ENCODE peak calls at places on chromosome 17, in eight cellular contexts. One of them, this sample, is unnamed.

GRCh38 chr17:59387351-59388069 is 56.1 kb downstream of the YPEL2 start:
- DNase-seq in skeletal muscle cell: no peak
- DNase-seq in stimulated activated CD8-positive, alpha-beta memory T cell treated with anti-CD3 and anti-CD28 coated beads, Interleukin-4, amount 100 ng/mL, for 24 hours: no peak
- DNase-seq in dorsolateral prefrontal cortex: no peak
- DNase-seq in ELF-1: no peak
- DNase-seq in HTR-8/SVneo: no peak
- DNase-seq in activated CD8-positive, alpha-beta memory T cell treated with anti-CD3 and anti-CD28 coated beads for 48 hours: no peak
- DNase-seq in retina: no peak
- DNase-seq in this sample: no peak

GRCh38 chr17:38731526-38732294 is 1.6 kb downstream of the CISD3 start:
- DNase-seq in skeletal muscle cell: no peak
- DNase-seq in stimulated activated CD8-positive, alpha-beta memory T cell treated with anti-CD3 and anti-CD28 coated beads, Interleukin-4, amount 100 ng/mL, for 24 hours: no peak
- DNase-seq in dorsolateral prefrontal cortex: no peak
- DNase-seq in ELF-1: no peak
- DNase-seq in HTR-8/SVneo: no peak
- DNase-seq in activated CD8-positive, alpha-beta memory T cell treated with anti-CD3 and anti-CD28 coated beads for 48 hours: no peak
- DNase-seq in retina: no peak
- DNase-seq in this sample: peak; percentile 25

GRCh38 chr17:550776-551175 is 163.9 kb downstream of the VPS53 start:
- DNase-seq in skeletal muscle cell: no peak
- DNase-seq in stimulated activated CD8-positive, alpha-beta memory T cell treated with anti-CD3 and anti-CD28 coated beads, Interleukin-4, amount 100 ng/mL, for 24 hours: no peak
- DNase-seq in dorsolateral prefrontal cortex: no peak
- DNase-seq in ELF-1: no peak
- DNase-seq in HTR-8/SVneo: no peak
- DNase-seq in activated CD8-positive, alpha-beta memory T cell treated with anti-CD3 and anti-CD28 coated beads for 48 hours: no peak
- DNase-seq in retina: no peak
- DNase-seq in this sample: no peak

GRCh38 chr17:410674-411401 is 58.2 kb upstream of the RPH3AL start:
- DNase-seq in skeletal muscle cell: no peak
- DNase-seq in stimulated activated CD8-positive, alpha-beta memory T cell treated with anti-CD3 and anti-CD28 coated beads, Interleukin-4, amount 100 ng/mL, for 24 hours: peak; percentile 26
- DNase-seq in dorsolateral prefrontal cortex: peak; percentile 43
- DNase-seq in ELF-1: peak; percentile 21
- DNase-seq in HTR-8/SVneo: no peak
- DNase-seq in activated CD8-positive, alpha-beta memory T cell treated with anti-CD3 and anti-CD28 coated beads for 48 hours: no peak
- DNase-seq in retina: no peak
- DNase-seq in this sample: peak; percentile 42

GRCh38 chr17:56754523-56755208 is 79.1 kb downstream of the C17orf67 start:
- DNase-seq in skeletal muscle cell: no peak
- DNase-seq in stimulated activated CD8-positive, alpha-beta memory T cell treated with anti-CD3 and anti-CD28 coated beads, Interleukin-4, amount 100 ng/mL, for 24 hours: no peak
- DNase-seq in dorsolateral prefrontal cortex: no peak
- DNase-seq in ELF-1: peak; percentile 72
- DNase-seq in HTR-8/SVneo: peak; percentile 73
- DNase-seq in activated CD8-positive, alpha-beta memory T cell treated with anti-CD3 and anti-CD28 coated beads for 48 hours: no peak
- DNase-seq in retina: peak; percentile 34
- DNase-seq in this sample: peak; percentile 57

GRCh38 chr17:38509772-38510423 is 81.6 kb downstream of the ARHGAP23 start:
- DNase-seq in skeletal muscle cell: no peak
- DNase-seq in stimulated activated CD8-positive, alpha-beta memory T cell treated with anti-CD3 and anti-CD28 coated beads, Interleukin-4, amount 100 ng/mL, for 24 hours: no peak
- DNase-seq in dorsolateral prefrontal cortex: no peak
- DNase-seq in ELF-1: peak; percentile 44
- DNase-seq in HTR-8/SVneo: no peak
- DNase-seq in activated CD8-positive, alpha-beta memory T cell treated with anti-CD3 and anti-CD28 coated beads for 48 hours: no peak
- DNase-seq in retina: no peak
- DNase-seq in this sample: no peak

GRCh38 chr17:47267354-47267828 is 13.8 kb downstream of the ITGB3 start:
- DNase-seq in skeletal muscle cell: peak; percentile 94
- DNase-seq in stimulated activated CD8-positive, alpha-beta memory T cell treated with anti-CD3 and anti-CD28 coated beads, Interleukin-4, amount 100 ng/mL, for 24 hours: no peak
- DNase-seq in dorsolateral prefrontal cortex: no peak
- DNase-seq in ELF-1: peak; percentile 8
- DNase-seq in HTR-8/SVneo: peak; percentile 81
- DNase-seq in activated CD8-positive, alpha-beta memory T cell treated with anti-CD3 and anti-CD28 coated beads for 48 hours: no peak
- DNase-seq in retina: no peak
- DNase-seq in this sample: peak; percentile 30

GRCh38 chr17:82114872-82115271 is 16.8 kb upstream of the FASN start:
- DNase-seq in skeletal muscle cell: no peak
- DNase-seq in stimulated activated CD8-positive, alpha-beta memory T cell treated with anti-CD3 and anti-CD28 coated beads, Interleukin-4, amount 100 ng/mL, for 24 hours: no peak
- DNase-seq in dorsolateral prefrontal cortex: no peak
- DNase-seq in ELF-1: no peak
- DNase-seq in HTR-8/SVneo: no peak
- DNase-seq in activated CD8-positive, alpha-beta memory T cell treated with anti-CD3 and anti-CD28 coated beads for 48 hours: no peak
- DNase-seq in retina: no peak
- DNase-seq in this sample: no peak

GRCh38 chr17:76791053-76791980 is 53.4 kb downstream of the MFSD11 start:
- DNase-seq in skeletal muscle cell: no peak
- DNase-seq in stimulated activated CD8-positive, alpha-beta memory T cell treated with anti-CD3 and anti-CD28 coated beads, Interleukin-4, amount 100 ng/mL, for 24 hours: peak; percentile 4
- DNase-seq in dorsolateral prefrontal cortex: peak; percentile 45
- DNase-seq in ELF-1: no peak
- DNase-seq in HTR-8/SVneo: peak; percentile 77
- DNase-seq in activated CD8-positive, alpha-beta memory T cell treated with anti-CD3 and anti-CD28 coated beads for 48 hours: peak; percentile 6
- DNase-seq in retina: no peak
- DNase-seq in this sample: peak; percentile 51

GRCh38 chr17:82497483-82498405 is 21.8 kb upstream of the FOXK2 start:
- DNase-seq in skeletal muscle cell: no peak
- DNase-seq in stimulated activated CD8-positive, alpha-beta memory T cell treated with anti-CD3 and anti-CD28 coated beads, Interleukin-4, amount 100 ng/mL, for 24 hours: no peak
- DNase-seq in dorsolateral prefrontal cortex: no peak
- DNase-seq in ELF-1: peak; percentile 66
- DNase-seq in HTR-8/SVneo: no peak
- DNase-seq in activated CD8-positive, alpha-beta memory T cell treated with anti-CD3 and anti-CD28 coated beads for 48 hours: no peak
- DNase-seq in retina: peak; percentile 85
- DNase-seq in this sample: peak; percentile 51

GRCh38 chr17:5003214-5003867 is 5.6 kb downstream of the KIF1C start:
- DNase-seq in skeletal muscle cell: no peak
- DNase-seq in stimulated activated CD8-positive, alpha-beta memory T cell treated with anti-CD3 and anti-CD28 coated beads, Interleukin-4, amount 100 ng/mL, for 24 hours: no peak
- DNase-seq in dorsolateral prefrontal cortex: no peak
- DNase-seq in ELF-1: no peak
- DNase-seq in HTR-8/SVneo: no peak
- DNase-seq in activated CD8-positive, alpha-beta memory T cell treated with anti-CD3 and anti-CD28 coated beads for 48 hours: no peak
- DNase-seq in retina: no peak
- DNase-seq in this sample: no peak

GRCh38 chr17:1147664-1148063 is 32.1 kb downstream of the ABR start:
- DNase-seq in skeletal muscle cell: no peak
- DNase-seq in stimulated activated CD8-positive, alpha-beta memory T cell treated with anti-CD3 and anti-CD28 coated beads, Interleukin-4, amount 100 ng/mL, for 24 hours: no peak
- DNase-seq in dorsolateral prefrontal cortex: peak; percentile 65
- DNase-seq in ELF-1: peak; percentile 87
- DNase-seq in HTR-8/SVneo: peak; percentile 66
- DNase-seq in activated CD8-positive, alpha-beta memory T cell treated with anti-CD3 and anti-CD28 coated beads for 48 hours: no peak
- DNase-seq in retina: peak; percentile 73
- DNase-seq in this sample: peak; percentile 83

GRCh38 chr17:76598004-76598439 is 12.4 kb upstream of the ST6GALNAC2 start:
- DNase-seq in skeletal muscle cell: no peak
- DNase-seq in stimulated activated CD8-positive, alpha-beta memory T cell treated with anti-CD3 and anti-CD28 coated beads, Interleukin-4, amount 100 ng/mL, for 24 hours: no peak
- DNase-seq in dorsolateral prefrontal cortex: peak; percentile 37
- DNase-seq in ELF-1: no peak
- DNase-seq in HTR-8/SVneo: no peak
- DNase-seq in activated CD8-positive, alpha-beta memory T cell treated with anti-CD3 and anti-CD28 coated beads for 48 hours: no peak
- DNase-seq in retina: no peak
- DNase-seq in this sample: peak; percentile 56

GRCh38 chr17:45833826-45834439 is 10.7 kb upstream of the SPPL2C start:
- DNase-seq in skeletal muscle cell: no peak
- DNase-seq in stimulated activated CD8-positive, alpha-beta memory T cell treated with anti-CD3 and anti-CD28 coated beads, Interleukin-4, amount 100 ng/mL, for 24 hours: no peak
- DNase-seq in dorsolateral prefrontal cortex: no peak
- DNase-seq in ELF-1: no peak
- DNase-seq in HTR-8/SVneo: no peak
- DNase-seq in activated CD8-positive, alpha-beta memory T cell treated with anti-CD3 and anti-CD28 coated beads for 48 hours: no peak
- DNase-seq in retina: no peak
- DNase-seq in this sample: no peak

GRCh38 chr17:58327363-58328194 is 1.0 kb downstream of the TSPOAP1 start:
- DNase-seq in skeletal muscle cell: no peak
- DNase-seq in stimulated activated CD8-positive, alpha-beta memory T cell treated with anti-CD3 and anti-CD28 coated beads, Interleukin-4, amount 100 ng/mL, for 24 hours: no peak
- DNase-seq in dorsolateral prefrontal cortex: no peak
- DNase-seq in ELF-1: no peak
- DNase-seq in HTR-8/SVneo: no peak
- DNase-seq in activated CD8-positive, alpha-beta memory T cell treated with anti-CD3 and anti-CD28 coated beads for 48 hours: no peak
- DNase-seq in retina: no peak
- DNase-seq in this sample: no peak

GRCh38 chr17:83009414-83010322 is 69.7 kb upstream of the METRNL start:
- DNase-seq in skeletal muscle cell: no peak
- DNase-seq in stimulated activated CD8-positive, alpha-beta memory T cell treated with anti-CD3 and anti-CD28 coated beads, Interleukin-4, amount 100 ng/mL, for 24 hours: no peak
- DNase-seq in dorsolateral prefrontal cortex: no peak
- DNase-seq in ELF-1: no peak
- DNase-seq in HTR-8/SVneo: no peak
- DNase-seq in activated CD8-positive, alpha-beta memory T cell treated with anti-CD3 and anti-CD28 coated beads for 48 hours: no peak
- DNase-seq in retina: no peak
- DNase-seq in this sample: no peak

GRCh38 chr17:77619851-77620250 is 338.7 kb upstream of the TNRC6C start:
- DNase-seq in skeletal muscle cell: peak; percentile 47
- DNase-seq in stimulated activated CD8-positive, alpha-beta memory T cell treated with anti-CD3 and anti-CD28 coated beads, Interleukin-4, amount 100 ng/mL, for 24 hours: no peak
- DNase-seq in dorsolateral prefrontal cortex: no peak
- DNase-seq in ELF-1: no peak
- DNase-seq in HTR-8/SVneo: peak; percentile 84
- DNase-seq in activated CD8-positive, alpha-beta memory T cell treated with anti-CD3 and anti-CD28 coated beads for 48 hours: no peak
- DNase-seq in retina: no peak
- DNase-seq in this sample: no peak